ENCODE peak calls at places on chromosomes 1 and 21, in six cellular contexts. One of them, this sample, is unnamed.

GRCh38 chr1:94989911-94990463 is 63.1 kb upstream of the CNN3 start:
- DNase-seq in activated B cell treated with CpG ODN at 0.5 μM for 24 hours: no peak
- DNase-seq in heart left ventricle: no peak
- DNase-seq in tibial artery: no peak
- DNase-seq in tibial nerve: no peak
- DNase-seq in HFFc6: no peak
- DNase-seq in this sample: no peak

GRCh38 chr1:239353536-239353935 is 32.8 kb upstream of the CHRM3 start:
- DNase-seq in activated B cell treated with CpG ODN at 0.5 μM for 24 hours: no peak
- DNase-seq in tibial nerve: no peak
- DNase-seq in tibial artery: no peak
- DNase-seq in HFFc6: no peak
- DNase-seq in heart left ventricle: no peak
- DNase-seq in this sample: no peak

GRCh38 chr1:116763116-116763786 is 9.0 kb downstream of the CD2 start:
- DNase-seq in tibial artery: no peak
- DNase-seq in heart left ventricle: no peak
- DNase-seq in HFFc6: no peak
- DNase-seq in activated B cell treated with CpG ODN at 0.5 μM for 24 hours: no peak
- DNase-seq in tibial nerve: no peak
- DNase-seq in this sample: no peak

GRCh38 chr1:112614460-112615065 is 4.4 kb downstream of the ST7L start:
- DNase-seq in HFFc6: peak
- DNase-seq in tibial artery: no peak
- DNase-seq in tibial nerve: no peak
- DNase-seq in activated B cell treated with CpG ODN at 0.5 μM for 24 hours: no peak
- DNase-seq in heart left ventricle: no peak
- DNase-seq in this sample: no peak

GRCh38 chr1:75672528-75673393 is 51.7 kb upstream of the ACADM start:
- DNase-seq in HFFc6: peak
- DNase-seq in heart left ventricle: no peak
- DNase-seq in tibial nerve: no peak
- DNase-seq in tibial artery: no peak
- DNase-seq in activated B cell treated with CpG ODN at 0.5 μM for 24 hours: no peak
- DNase-seq in this sample: no peak

GRCh38 chr1:39387452-39387851 is 104.0 kb upstream of the BMP8A start:
- DNase-seq in tibial nerve: no peak
- DNase-seq in heart left ventricle: no peak
- DNase-seq in HFFc6: peak
- DNase-seq in tibial artery: no peak
- DNase-seq in activated B cell treated with CpG ODN at 0.5 μM for 24 hours: no peak
- DNase-seq in this sample: no peak

GRCh38 chr1:159817276-159818041 is 9.2 kb upstream of the SLAMF8 start:
- DNase-seq in activated B cell treated with CpG ODN at 0.5 μM for 24 hours: no peak
- DNase-seq in tibial artery: no peak
- DNase-seq in heart left ventricle: no peak
- DNase-seq in tibial nerve: no peak
- DNase-seq in HFFc6: no peak
- DNase-seq in this sample: no peak

GRCh38 chr1:54186056-54186455 is 13.8 kb downstream of the CYB5RL start:
- DNase-seq in heart left ventricle: no peak
- DNase-seq in tibial artery: no peak
- DNase-seq in activated B cell treated with CpG ODN at 0.5 μM for 24 hours: no peak
- DNase-seq in HFFc6: no peak
- DNase-seq in tibial nerve: no peak
- DNase-seq in this sample: no peak

GRCh38 chr1:212601524-212601923 is 7.0 kb upstream of the ATF3 start:
- DNase-seq in activated B cell treated with CpG ODN at 0.5 μM for 24 hours: no peak
- DNase-seq in tibial nerve: no peak
- DNase-seq in tibial artery: no peak
- DNase-seq in heart left ventricle: no peak
- DNase-seq in HFFc6: no peak
- DNase-seq in this sample: no peak

GRCh38 chr1:12491691-12492090 is 126.3 kb downstream of the DHRS3 start:
- DNase-seq in HFFc6: no peak
- DNase-seq in tibial artery: no peak
- DNase-seq in activated B cell treated with CpG ODN at 0.5 μM for 24 hours: no peak
- DNase-seq in tibial nerve: no peak
- DNase-seq in heart left ventricle: no peak
- DNase-seq in this sample: no peak

GRCh38 chr1:116066868-116067563 is 44.2 kb upstream of the MAB21L3 start:
- DNase-seq in heart left ventricle: no peak
- DNase-seq in tibial artery: no peak
- DNase-seq in HFFc6: peak
- DNase-seq in activated B cell treated with CpG ODN at 0.5 μM for 24 hours: no peak
- DNase-seq in tibial nerve: peak
- DNase-seq in this sample: no peak

GRCh38 chr1:186927884-186928283 is 99.1 kb downstream of the PLA2G4A start:
- DNase-seq in heart left ventricle: no peak
- DNase-seq in HFFc6: no peak
- DNase-seq in tibial nerve: no peak
- DNase-seq in activated B cell treated with CpG ODN at 0.5 μM for 24 hours: no peak
- DNase-seq in tibial artery: no peak
- DNase-seq in this sample: no peak

GRCh38 chr1:229887043-229887822 is 179.8 kb upstream of the GALNT2 start:
- DNase-seq in tibial artery: no peak
- DNase-seq in tibial nerve: peak
- DNase-seq in heart left ventricle: no peak
- DNase-seq in HFFc6: peak
- DNase-seq in activated B cell treated with CpG ODN at 0.5 μM for 24 hours: no peak
- DNase-seq in this sample: no peak

GRCh38 chr1:156295391-156295947 is at the start of gene GLMP:
- DNase-seq in HFFc6: peak
- DNase-seq in heart left ventricle: peak
- DNase-seq in tibial nerve: peak
- DNase-seq in activated B cell treated with CpG ODN at 0.5 μM for 24 hours: peak
- DNase-seq in tibial artery: peak
- DNase-seq in this sample: no peak

GRCh38 chr1:204299828-204300365 is 59.8 kb downstream of the PLEKHA6 start:
- DNase-seq in HFFc6: no peak
- DNase-seq in tibial artery: no peak
- DNase-seq in tibial nerve: no peak
- DNase-seq in heart left ventricle: no peak
- DNase-seq in activated B cell treated with CpG ODN at 0.5 μM for 24 hours: no peak
- DNase-seq in this sample: no peak

GRCh38 chr1:15272009-15272781 is 25.2 kb downstream of the FHAD1 start:
- DNase-seq in tibial nerve: peak
- DNase-seq in activated B cell treated with CpG ODN at 0.5 μM for 24 hours: no peak
- DNase-seq in HFFc6: peak
- DNase-seq in heart left ventricle: no peak
- DNase-seq in tibial artery: peak
- DNase-seq in this sample: peak

DNA sequence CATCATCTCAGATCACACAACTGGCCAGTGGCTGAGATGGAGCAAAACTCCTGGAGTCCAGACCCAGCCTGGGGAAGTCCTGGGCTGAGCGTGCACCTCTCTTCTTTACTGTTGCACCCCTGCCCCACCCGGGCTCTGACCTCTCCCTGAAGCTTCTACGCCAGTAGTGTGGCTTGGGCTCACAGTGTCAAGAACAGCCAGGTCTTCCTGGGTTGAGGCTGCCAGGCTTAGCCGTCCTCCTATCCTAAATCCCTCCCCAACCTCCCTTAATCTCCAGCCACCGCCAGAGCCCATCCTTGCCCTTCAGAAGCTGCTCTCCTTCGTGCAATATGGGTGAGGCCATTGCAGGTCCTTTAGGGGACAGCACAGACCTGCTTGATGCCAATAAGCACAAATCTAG is 399.2 kb upstream of the VAMP3 start:
- DNase-seq in tibial artery: no peak
- DNase-seq in tibial nerve: no peak
- DNase-seq in HFFc6: no peak
- DNase-seq in activated B cell treated with CpG ODN at 0.5 μM for 24 hours: no peak
- DNase-seq in heart left ventricle: peak
- DNase-seq in this sample: no peak
- TF ChIP-seq CTCF in tibial artery: no peak
- TF ChIP-seq CTCF in tibial nerve: no peak
- TF ChIP-seq CTCF in HFFc6: no peak
- TF ChIP-seq CTCF in activated B cell treated with CpG ODN at 0.5 μM for 24 hours: no peak
- TF ChIP-seq CTCF in heart left ventricle: no peak
- TF ChIP-seq CTCF in this sample: no peak

GRCh38 chr1:211258310-211258755 is 833 bp upstream of the RCOR3 start:
- DNase-seq in tibial artery: peak
- DNase-seq in tibial nerve: peak
- DNase-seq in heart left ventricle: peak
- DNase-seq in activated B cell treated with CpG ODN at 0.5 μM for 24 hours: peak
- DNase-seq in HFFc6: peak
- DNase-seq in this sample: no peak
- TF ChIP-seq CTCF in tibial artery: no peak
- TF ChIP-seq CTCF in tibial nerve: no peak
- TF ChIP-seq CTCF in heart left ventricle: no peak
- TF ChIP-seq CTCF in activated B cell treated with CpG ODN at 0.5 μM for 24 hours: no peak
- TF ChIP-seq CTCF in HFFc6: no peak
- TF ChIP-seq CTCF in this sample: no peak

GRCh38 chr21:33393348-33393747 is 9.9 kb upstream of the IFNGR2 start:
- DNase-seq in tibial artery: no peak
- DNase-seq in tibial nerve: no peak
- DNase-seq in activated B cell treated with CpG ODN at 0.5 μM for 24 hours: no peak
- DNase-seq in HFFc6: no peak
- DNase-seq in heart left ventricle: no peak
- DNase-seq in this sample: no peak

GRCh38 chr21:33388188-33388587 is 15.0 kb upstream of the IFNGR2 start:
- DNase-seq in HFFc6: no peak
- DNase-seq in heart left ventricle: no peak
- DNase-seq in activated B cell treated with CpG ODN at 0.5 μM for 24 hours: no peak
- DNase-seq in tibial artery: no peak
- DNase-seq in tibial nerve: no peak
- DNase-seq in this sample: no peak

GRCh38 chr21:33394260-33394659 is 9.0 kb upstream of the IFNGR2 start:
- DNase-seq in heart left ventricle: no peak
- DNase-seq in HFFc6: no peak
- DNase-seq in tibial nerve: peak
- DNase-seq in tibial artery: peak
- DNase-seq in activated B cell treated with CpG ODN at 0.5 μM for 24 hours: no peak
- DNase-seq in this sample: no peak

GRCh38 chr21:33392586-33392985 is 10.6 kb upstream of the IFNGR2 start:
- DNase-seq in tibial artery: no peak
- DNase-seq in HFFc6: no peak
- DNase-seq in tibial nerve: no peak
- DNase-seq in heart left ventricle: no peak
- DNase-seq in activated B cell treated with CpG ODN at 0.5 μM for 24 hours: no peak
- DNase-seq in this sample: no peak

GRCh38 chr21:33390479-33390878 is 12.7 kb upstream of the IFNGR2 start:
- DNase-seq in HFFc6: no peak
- DNase-seq in heart left ventricle: no peak
- DNase-seq in tibial artery: no peak
- DNase-seq in tibial nerve: no peak
- DNase-seq in activated B cell treated with CpG ODN at 0.5 μM for 24 hours: no peak
- DNase-seq in this sample: no peak
- TF ChIP-seq CTCF in HFFc6: no peak
- TF ChIP-seq CTCF in heart left ventricle: no peak
- TF ChIP-seq CTCF in tibial artery: no peak
- TF ChIP-seq CTCF in tibial nerve: no peak
- TF ChIP-seq CTCF in activated B cell treated with CpG ODN at 0.5 μM for 24 hours: no peak
- TF ChIP-seq CTCF in this sample: no peak

DNA sequence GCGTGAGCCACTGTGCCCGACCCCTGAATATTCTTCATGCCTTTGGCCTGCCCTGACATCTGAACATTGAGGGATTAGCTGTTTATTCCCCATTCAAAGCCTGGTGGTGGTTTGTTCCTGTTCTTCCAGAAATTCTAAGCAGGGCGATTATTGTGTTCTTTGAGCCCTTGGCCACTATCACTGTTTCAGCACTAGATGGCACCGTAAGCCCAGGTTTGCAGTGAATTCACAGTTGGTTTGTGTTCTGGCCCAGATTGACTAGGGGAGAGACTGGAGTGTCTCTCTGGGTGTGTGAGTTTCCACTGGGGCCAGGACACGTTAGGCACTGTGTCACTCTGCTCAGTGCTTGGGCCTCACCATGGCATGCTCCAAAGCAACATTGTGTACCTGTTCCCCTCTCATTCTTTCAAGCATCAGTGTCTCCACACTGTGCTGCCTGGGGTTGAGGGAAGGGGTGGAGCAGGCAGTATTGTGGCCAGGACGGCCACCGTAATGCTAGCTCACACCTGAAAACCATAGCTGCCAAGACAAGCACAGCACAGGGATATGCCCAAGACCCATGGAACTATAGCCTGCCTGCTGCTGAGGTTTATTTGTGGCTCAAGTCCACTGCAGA is 52.7 kb downstream of the PKN2 start:
- DNase-seq in activated B cell treated with CpG ODN at 0.5 μM for 24 hours: no peak
- DNase-seq in tibial artery: no peak
- DNase-seq in HFFc6: peak
- DNase-seq in heart left ventricle: no peak
- DNase-seq in tibial nerve: no peak
- DNase-seq in this sample: no peak
- TF ChIP-seq CTCF in activated B cell treated with CpG ODN at 0.5 μM for 24 hours: no peak
- TF ChIP-seq CTCF in tibial artery: no peak
- TF ChIP-seq CTCF in HFFc6: peak
- TF ChIP-seq CTCF in heart left ventricle: peak
- TF ChIP-seq CTCF in tibial nerve: peak
- TF ChIP-seq CTCF in this sample: peak

GRCh38 chr1:45490623-45491463 is at the start of gene TESK2:
- DNase-seq in tibial nerve: peak
- DNase-seq in tibial artery: peak
- DNase-seq in heart left ventricle: peak
- DNase-seq in HFFc6: peak
- DNase-seq in activated B cell treated with CpG ODN at 0.5 μM for 24 hours: peak
- DNase-seq in this sample: peak
- TF ChIP-seq CTCF in tibial nerve: no peak
- TF ChIP-seq CTCF in tibial artery: peak
- TF ChIP-seq CTCF in heart left ventricle: no peak
- TF ChIP-seq CTCF in HFFc6: peak
- TF ChIP-seq CTCF in activated B cell treated with CpG ODN at 0.5 μM for 24 hours: no peak
- TF ChIP-seq CTCF in this sample: no peak

DNA sequence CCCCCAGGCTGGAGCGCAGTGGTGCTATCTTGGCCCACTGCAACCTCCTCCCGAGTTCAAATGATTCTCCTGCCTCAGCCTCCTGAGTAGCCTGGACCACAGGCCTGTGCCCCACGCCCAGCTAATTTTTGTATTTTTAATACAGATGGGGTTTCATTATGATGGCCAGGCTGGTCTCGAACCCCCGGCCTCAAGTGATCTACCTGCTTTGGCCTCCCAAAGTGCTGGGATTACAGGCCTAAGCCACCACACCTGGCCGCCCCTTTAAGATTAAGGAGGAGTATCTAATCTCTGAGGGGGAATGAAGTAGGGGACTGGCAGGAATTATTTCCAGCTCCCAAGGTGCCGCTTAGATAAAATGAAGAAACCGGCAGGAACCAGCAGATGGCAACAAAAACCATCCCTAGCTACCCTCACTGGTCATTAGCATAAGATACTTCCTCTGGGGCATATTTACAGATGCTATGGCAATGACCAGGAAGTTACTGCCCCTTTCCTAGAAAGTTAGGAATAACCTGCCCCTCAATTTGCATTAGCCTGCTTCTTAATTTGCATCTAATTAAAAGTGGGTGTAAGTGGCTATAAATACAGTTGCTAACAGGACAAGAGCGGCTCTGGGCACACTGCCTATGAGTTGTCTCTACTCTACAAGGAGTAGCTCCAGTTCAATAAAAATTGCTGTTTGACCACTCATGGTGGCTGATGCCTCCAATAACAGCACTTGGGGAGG is 7.1 kb upstream of the NSUN4 start:
- DNase-seq in activated B cell treated with CpG ODN at 0.5 μM for 24 hours: no peak
- DNase-seq in tibial nerve: no peak
- DNase-seq in heart left ventricle: no peak
- DNase-seq in tibial artery: no peak
- DNase-seq in HFFc6: peak
- DNase-seq in this sample: peak
- TF ChIP-seq CTCF in activated B cell treated with CpG ODN at 0.5 μM for 24 hours: no peak
- TF ChIP-seq CTCF in tibial nerve: no peak
- TF ChIP-seq CTCF in heart left ventricle: no peak
- TF ChIP-seq CTCF in tibial artery: no peak
- TF ChIP-seq CTCF in HFFc6: peak
- TF ChIP-seq CTCF in this sample: peak